ENCODE peak calls at places on chromosomes 1 and 21, in nine cellular contexts. One of them, this sample, is unnamed.

GRCh38 chr1:155263067-155263466 is 907 bp upstream of the SCAMP3 start:
- DNase-seq in SHP77 treated with DMSO at 0.1 percent for 48 hours: no peak
- DNase-seq in lower lobe of right lung: no peak
- DNase-seq in ovary: no peak
- DNase-seq in activated gamma-delta T cell treated with anti-CD3 and anti-CD28 coated beads, Interleukin-2, amount 50 U/mL, for 16 hours: no peak
- DNase-seq in activated CD8-positive, alpha-beta memory T cell treated with anti-CD3 and anti-CD28 coated beads for 1 hour: no peak
- DNase-seq in amniotic stem cell: no peak
- DNase-seq in anterior cingulate cortex: no peak
- DNase-seq in NCI-H1417 treated with DMSO at 0.1 percent for 48 hours: no peak
- DNase-seq in this sample: no peak

GRCh38 chr1:234599617-234600417 is 10.2 kb downstream of the IRF2BP2 start:
- DNase-seq in lower lobe of right lung: peak; percentile 89
- DNase-seq in activated gamma-delta T cell treated with anti-CD3 and anti-CD28 coated beads, Interleukin-2, amount 50 U/mL, for 16 hours: peak; percentile 58
- DNase-seq in amniotic stem cell: peak; percentile 55
- DNase-seq in SHP77 treated with DMSO at 0.1 percent for 48 hours: peak; percentile 85
- DNase-seq in activated CD8-positive, alpha-beta memory T cell treated with anti-CD3 and anti-CD28 coated beads for 1 hour: peak; percentile 48
- DNase-seq in ovary: peak; percentile 88
- DNase-seq in NCI-H1417 treated with DMSO at 0.1 percent for 48 hours: peak; percentile 63
- DNase-seq in anterior cingulate cortex: peak; percentile 83
- DNase-seq in this sample: peak; percentile 89

GRCh38 chr1:55305735-55306134 is 90.6 kb upstream of the USP24 start:
- DNase-seq in anterior cingulate cortex: no peak
- DNase-seq in NCI-H1417 treated with DMSO at 0.1 percent for 48 hours: no peak
- DNase-seq in activated gamma-delta T cell treated with anti-CD3 and anti-CD28 coated beads, Interleukin-2, amount 50 U/mL, for 16 hours: no peak
- DNase-seq in activated CD8-positive, alpha-beta memory T cell treated with anti-CD3 and anti-CD28 coated beads for 1 hour: no peak
- DNase-seq in lower lobe of right lung: no peak
- DNase-seq in ovary: no peak
- DNase-seq in SHP77 treated with DMSO at 0.1 percent for 48 hours: no peak
- DNase-seq in amniotic stem cell: no peak
- DNase-seq in this sample: no peak

GRCh38 chr21:35026617-35027557 is 22.2 kb downstream of the RUNX1 start:
- DNase-seq in NCI-H1417 treated with DMSO at 0.1 percent for 48 hours: no peak
- DNase-seq in anterior cingulate cortex: peak; percentile 6
- DNase-seq in activated gamma-delta T cell treated with anti-CD3 and anti-CD28 coated beads, Interleukin-2, amount 50 U/mL, for 16 hours: peak; percentile 73
- DNase-seq in ovary: no peak
- DNase-seq in amniotic stem cell: no peak
- DNase-seq in lower lobe of right lung: peak; percentile 88
- DNase-seq in SHP77 treated with DMSO at 0.1 percent for 48 hours: no peak
- DNase-seq in activated CD8-positive, alpha-beta memory T cell treated with anti-CD3 and anti-CD28 coated beads for 1 hour: peak; percentile 74
- DNase-seq in this sample: no peak

GRCh38 chr1:157983787-157984186 is 9.7 kb upstream of the KIRREL1 start:
- DNase-seq in activated CD8-positive, alpha-beta memory T cell treated with anti-CD3 and anti-CD28 coated beads for 1 hour: no peak
- DNase-seq in NCI-H1417 treated with DMSO at 0.1 percent for 48 hours: no peak
- DNase-seq in lower lobe of right lung: no peak
- DNase-seq in activated gamma-delta T cell treated with anti-CD3 and anti-CD28 coated beads, Interleukin-2, amount 50 U/mL, for 16 hours: no peak
- DNase-seq in amniotic stem cell: no peak
- DNase-seq in SHP77 treated with DMSO at 0.1 percent for 48 hours: no peak
- DNase-seq in anterior cingulate cortex: no peak
- DNase-seq in ovary: no peak
- DNase-seq in this sample: no peak

GRCh38 chr21:19999369-20000272 is 998.6 kb upstream of the NCAM2 start:
- DNase-seq in lower lobe of right lung: no peak
- DNase-seq in NCI-H1417 treated with DMSO at 0.1 percent for 48 hours: no peak
- DNase-seq in activated CD8-positive, alpha-beta memory T cell treated with anti-CD3 and anti-CD28 coated beads for 1 hour: no peak
- DNase-seq in anterior cingulate cortex: no peak
- DNase-seq in amniotic stem cell: no peak
- DNase-seq in ovary: no peak
- DNase-seq in activated gamma-delta T cell treated with anti-CD3 and anti-CD28 coated beads, Interleukin-2, amount 50 U/mL, for 16 hours: no peak
- DNase-seq in SHP77 treated with DMSO at 0.1 percent for 48 hours: no peak
- DNase-seq in this sample: no peak

GRCh38 chr1:34403156-34403555 is 226.4 kb downstream of the C1orf94 start:
- DNase-seq in activated gamma-delta T cell treated with anti-CD3 and anti-CD28 coated beads, Interleukin-2, amount 50 U/mL, for 16 hours: no peak
- DNase-seq in amniotic stem cell: no peak
- DNase-seq in lower lobe of right lung: no peak
- DNase-seq in anterior cingulate cortex: no peak
- DNase-seq in NCI-H1417 treated with DMSO at 0.1 percent for 48 hours: no peak
- DNase-seq in activated CD8-positive, alpha-beta memory T cell treated with anti-CD3 and anti-CD28 coated beads for 1 hour: no peak
- DNase-seq in SHP77 treated with DMSO at 0.1 percent for 48 hours: no peak
- DNase-seq in ovary: no peak
- DNase-seq in this sample: no peak

GRCh38 chr1:12019858-12020509 is 686 bp downstream of the MIIP start:
- DNase-seq in activated gamma-delta T cell treated with anti-CD3 and anti-CD28 coated beads, Interleukin-2, amount 50 U/mL, for 16 hours: no peak
- DNase-seq in SHP77 treated with DMSO at 0.1 percent for 48 hours: no peak
- DNase-seq in lower lobe of right lung: no peak
- DNase-seq in activated CD8-positive, alpha-beta memory T cell treated with anti-CD3 and anti-CD28 coated beads for 1 hour: no peak
- DNase-seq in anterior cingulate cortex: no peak
- DNase-seq in ovary: no peak
- DNase-seq in NCI-H1417 treated with DMSO at 0.1 percent for 48 hours: no peak
- DNase-seq in amniotic stem cell: no peak
- DNase-seq in this sample: no peak

GRCh38 chr21:31173881-31174555 is 135.7 kb upstream of the KRTAP19-8 start:
- DNase-seq in NCI-H1417 treated with DMSO at 0.1 percent for 48 hours: no peak
- DNase-seq in SHP77 treated with DMSO at 0.1 percent for 48 hours: no peak
- DNase-seq in activated CD8-positive, alpha-beta memory T cell treated with anti-CD3 and anti-CD28 coated beads for 1 hour: no peak
- DNase-seq in ovary: no peak
- DNase-seq in lower lobe of right lung: peak; percentile 61
- DNase-seq in anterior cingulate cortex: peak; percentile 21
- DNase-seq in activated gamma-delta T cell treated with anti-CD3 and anti-CD28 coated beads, Interleukin-2, amount 50 U/mL, for 16 hours: no peak
- DNase-seq in amniotic stem cell: no peak
- DNase-seq in this sample: no peak

GRCh38 chr1:180935326-180936109 is 22.8 kb downstream of the KIAA1614 start:
- DNase-seq in lower lobe of right lung: no peak
- DNase-seq in ovary: no peak
- DNase-seq in anterior cingulate cortex: no peak
- DNase-seq in activated gamma-delta T cell treated with anti-CD3 and anti-CD28 coated beads, Interleukin-2, amount 50 U/mL, for 16 hours: no peak
- DNase-seq in activated CD8-positive, alpha-beta memory T cell treated with anti-CD3 and anti-CD28 coated beads for 1 hour: no peak
- DNase-seq in amniotic stem cell: no peak
- DNase-seq in NCI-H1417 treated with DMSO at 0.1 percent for 48 hours: no peak
- DNase-seq in SHP77 treated with DMSO at 0.1 percent for 48 hours: no peak
- DNase-seq in this sample: no peak

GRCh38 chr1:174726167-174726879 is 273.4 kb upstream of the CACYBP start:
- DNase-seq in ovary: no peak
- DNase-seq in NCI-H1417 treated with DMSO at 0.1 percent for 48 hours: no peak
- DNase-seq in lower lobe of right lung: no peak
- DNase-seq in SHP77 treated with DMSO at 0.1 percent for 48 hours: no peak
- DNase-seq in anterior cingulate cortex: no peak
- DNase-seq in amniotic stem cell: peak; percentile 33
- DNase-seq in activated gamma-delta T cell treated with anti-CD3 and anti-CD28 coated beads, Interleukin-2, amount 50 U/mL, for 16 hours: no peak
- DNase-seq in activated CD8-positive, alpha-beta memory T cell treated with anti-CD3 and anti-CD28 coated beads for 1 hour: no peak
- DNase-seq in this sample: no peak

GRCh38 chr21:44802396-44803153 is 955 bp upstream of the UBE2G2 start:
- DNase-seq in anterior cingulate cortex: no peak
- DNase-seq in ovary: no peak
- DNase-seq in activated gamma-delta T cell treated with anti-CD3 and anti-CD28 coated beads, Interleukin-2, amount 50 U/mL, for 16 hours: no peak
- DNase-seq in NCI-H1417 treated with DMSO at 0.1 percent for 48 hours: no peak
- DNase-seq in lower lobe of right lung: no peak
- DNase-seq in activated CD8-positive, alpha-beta memory T cell treated with anti-CD3 and anti-CD28 coated beads for 1 hour: no peak
- DNase-seq in SHP77 treated with DMSO at 0.1 percent for 48 hours: no peak
- DNase-seq in amniotic stem cell: no peak
- DNase-seq in this sample: peak; percentile 40